ENCODE peak calls at places on chromosomes 2 and 18, in six cellular contexts. H, U, W, Z, K and N are unnamed samples.

GRCh38 chr2:119827866-119828507 is 68.3 kb downstream of the PTPN4 start:
- DNase-seq in U (peak), Z (no peak), H (peak), K (peak), W (peak), N (peak)

GRCh38 chr18:35526476-35527120 is 28.8 kb upstream of the INO80C start:
- DNase-seq in Z (no peak), W (no peak), U (peak), H (no peak), K (no peak), N (no peak)

GRCh38 chr2:147548453-147548852 is 296.4 kb upstream of the ACVR2A start:
- DNase-seq in Z (no peak), W (no peak), K (no peak), U (no peak), H (no peak), N (no peak)

GRCh38 chr2:191703079-191703725 is 25.3 kb downstream of the NABP1 start:
- DNase-seq in U (no peak), W (no peak), K (no peak), Z (no peak), H (no peak), N (no peak)

GRCh38 chr2:231925303-231926179 is 655 bp downstream of the NPPC start:
- DNase-seq in Z (peak), W (peak), H (peak), K (peak), U (peak), N (peak)

GRCh38 chr2:61660511-61661388 is 122.6 kb upstream of the XPO1 start:
- DNase-seq in U (no peak), H (no peak), Z (no peak), W (no peak), K (no peak), N (no peak)

GRCh38 chr2:64482765-64483504 is 29.0 kb downstream of the LGALSL start:
- DNase-seq in W (no peak), K (no peak), U (peak), H (peak), Z (no peak), N (no peak)

GRCh38 chr2:73969356-73969755 is 15.4 kb upstream of the TET3 start:
- DNase-seq in U (no peak), Z (no peak), H (no peak), K (no peak), W (no peak), N (no peak)

GRCh38 chr2:2906091-2906490 is 471.5 kb downstream of the EIPR1 start:
- DNase-seq in U (no peak), W (no peak), H (no peak), Z (no peak), K (no peak), N (no peak)

GRCh38 chr2:120656273-120656960 is 79.3 kb upstream of the GLI2 start:
- DNase-seq in W (no peak), U (no peak), Z (no peak), K (no peak), H (no peak), N (no peak)